ENCODE peak calls at places on chromosomes 16 and 17, in six cellular contexts. A is activated gamma-delta T cell treated with anti-CD3 and anti-CD28 coated beads, Interleukin-2, amount 50 U/mL, for 16 hours; K is CD8-positive, alpha-beta memory T cell; I is activated naive CD4-positive, alpha-beta T cell; D is astrocyte of the spinal cord; U is NCI-H1048. J is an unnamed sample.

GRCh38 chr17:41486809-41487530 is 2.7 kb downstream of the KRT36 start:
- DNase-seq in K (no peak), U (no peak), I (peak), A (no peak), D (no peak), J (no peak)

GRCh38 chr16:11354733-11355574 is 9.7 kb downstream of the RMI2 start:
- DNase-seq in U (no peak), K (peak), A (peak), D (peak), I (peak), J (no peak)

GRCh38 chr16:7268182-7268581 is 64.5 kb upstream of the RBFOX1 start:
- DNase-seq in I (no peak), K (no peak), D (no peak), U (no peak), A (no peak), J (peak)

GRCh38 chr16:67269766-67270165 is 9.6 kb upstream of the PLEKHG4 start:
- DNase-seq in U (no peak), K (no peak), A (no peak), I (no peak), D (peak), J (no peak)

GRCh38 chr17:2239882-2240430 is 63.6 kb downstream of the SMG6 start:
- DNase-seq in I (no peak), A (no peak), U (no peak), D (peak), K (no peak), J (no peak)

GRCh38 chr17:61407211-61407911 is 7.7 kb downstream of the TBX2 start:
- DNase-seq in I (no peak), D (no peak), K (no peak), A (no peak), U (no peak), J (no peak)

GRCh38 chr17:50864747-50865059 is 1.5 kb downstream of the TOB1 start:
- DNase-seq in I (no peak), D (no peak), A (no peak), U (no peak), K (no peak), J (no peak)

GRCh38 chr17:49162866-49163265 is 30.3 kb downstream of the B4GALNT2 start:
- DNase-seq in D (no peak), I (no peak), U (no peak), A (no peak), K (no peak), J (no peak)

GRCh38 chr17:17576772-17577234 is 14.7 kb downstream of the PEMT start:
- DNase-seq in I (no peak), A (no peak), K (no peak), U (no peak), D (no peak), J (no peak)

GRCh38 chr17:7465481-7466275 is 13.8 kb downstream of the ZBTB4 start:
- DNase-seq in D (no peak), A (no peak), I (no peak), K (no peak), U (no peak), J (no peak)

GRCh38 chr16:31461201-31461920 is 2.1 kb downstream of the ARMC5 start:
- DNase-seq in A (no peak), I (no peak), K (no peak), U (no peak), D (no peak), J (no peak)

GRCh38 chr17:6555331-6556120 is 829 bp downstream of the PITPNM3 start:
- DNase-seq in D (peak), A (no peak), I (no peak), K (no peak), U (no peak), J (no peak)

GRCh38 chr17:73262676-73263642 is 1.3 kb upstream of the CPSF4L start:
- DNase-seq in I (no peak), K (no peak), A (no peak), U (no peak), D (no peak), J (no peak)

J was measured in NCI-H187.